ENCODE peak calls at places on chromosome 15, in five cellular contexts. Q is activated CD8-positive, alpha-beta memory T cell treated with anti-CD3 and anti-CD28 coated beads, Interleukin-2, amount 50 U/mL, for 48 hours; T is occipital lobe; R is activated T-cell treated with anti-CD3 and anti-CD28 coated beads, Interleukin-2, amount 50 U/mL, for 72 hours; Z is renal cortical epithelial cell. W is an unnamed sample.

GRCh38 chr15:98900382-98900781 is 107.2 kb downstream of the PGPEP1L start:
- DNase-seq in Z (no peak), T (no peak), R (no peak), Q (no peak), W (no peak)

GRCh38 chr15:42622328-42622925 is 47.0 kb downstream of the STARD9 start:
- DNase-seq in Z (no peak), Q (no peak), R (no peak), T (no peak), W (no peak)

GRCh38 chr15:74821091-74821789 is 5.2 kb upstream of the CPLX3 start:
- DNase-seq in Q (no peak), T (no peak), R (no peak), Z (peak), W (no peak)

GRCh38 chr15:38129531-38130199 is 123.0 kb upstream of the SPRED1 start:
- DNase-seq in Q (no peak), R (peak), Z (peak), T (peak), W (no peak)

GRCh38 chr15:79311901-79312553 is 1.1 kb downstream of the TMED3 start:
- DNase-seq in T (no peak), Z (no peak), R (no peak), Q (no peak), W (no peak)

GRCh38 chr15:27087651-27088583 is 116.9 kb downstream of the GABRG3 start:
- DNase-seq in T (no peak), Z (no peak), Q (no peak), R (no peak), W (no peak)

GRCh38 chr15:72112805-72113204 is 5.1 kb downstream of the MYO9A start:
- DNase-seq in Q (no peak), R (no peak), T (no peak), Z (no peak), W (no peak)

GRCh38 chr15:63060699-63061098 is 18.2 kb downstream of the TPM1 start:
- DNase-seq in T (no peak), Z (no peak), R (no peak), Q (no peak), W (no peak)

W was measured in activated gamma-delta T cell treated with anti-CD3 and anti-CD28 coated beads, Interleukin-2, amount 50 U/mL, for 16 hours.